ENCODE peak calls at places on chromosomes 6 and 20, in eight cellular contexts. T is left ventricle myocardium inferior; Q is activated CD8-positive, alpha-beta memory T cell treated with anti-CD3 and anti-CD28 coated beads for 4 hours; I is RWPE1; Z is GM03348; C is hepatic stellate cell; Y is body of pancreas; O is COLO829. B is an unnamed sample.

GRCh38 chr6:45132683-45133294 is 195.3 kb upstream of the RUNX2 start:
- DNase-seq in T (no peak), Q (no peak), I (no peak), Z (no peak), C (no peak), Y (no peak), O (no peak), B (no peak)

GRCh38 chr6:10373642-10374359 is 41.1 kb downstream of the TFAP2A start:
- DNase-seq in T (no peak), Q (no peak), I (no peak), Z (peak; percentile 50), C (no peak), Y (no peak), O (no peak), B (no peak)

GRCh38 chr6:29764422-29765196 is 41.4 kb downstream of the HLA-F start:
- DNase-seq in T (no peak), Q (no peak), I (no peak), Z (no peak), C (no peak), Y (no peak), O (no peak), B (no peak)

GRCh38 chr20:17854307-17854903 is 114.2 kb downstream of the SNX5 start:
- DNase-seq in T (peak; percentile 68), Q (no peak), I (peak; percentile 36), Z (peak; percentile 46), C (peak; percentile 71), Y (peak; percentile 76), O (peak; percentile 68), B (no peak)

GRCh38 chr20:25280574-25281535 is 33.0 kb downstream of the PYGB start:
- DNase-seq in T (peak; percentile 13), Q (no peak), I (no peak), Z (no peak), C (no peak), Y (peak; percentile 9), O (no peak), B (no peak)

GRCh38 chr20:34974246-34974645 is 18.6 kb downstream of the MYH7B start:
- DNase-seq in T (no peak), Q (no peak), I (no peak), Z (no peak), C (no peak), Y (no peak), O (no peak), B (no peak)

GRCh38 chr6:43976706-43977403 is 150.4 kb downstream of the MRPL14 start:
- DNase-seq in T (no peak), Q (no peak), I (no peak), Z (no peak), C (no peak), Y (no peak), O (no peak), B (no peak)

GRCh38 chr20:57272883-57273282 is 6.4 kb upstream of the BMP7 start:
- DNase-seq in T (no peak), Q (no peak), I (no peak), Z (no peak), C (no peak), Y (no peak), O (no peak), B (no peak)

GRCh38 chr6:16639689-16640480 is 121.4 kb downstream of the ATXN1 start:
- DNase-seq in T (no peak), Q (no peak), I (peak; percentile 80), Z (peak; percentile 77), C (peak; percentile 66), Y (no peak), O (peak; percentile 96), B (peak; percentile 49)

GRCh38 chr6:163383912-163384311 is 30.6 kb upstream of the QKI start:
- DNase-seq in T (no peak), Q (no peak), I (peak; percentile 53), Z (no peak), C (no peak), Y (no peak), O (no peak), B (no peak)

GRCh38 chr6:155224618-155225017 is 39.2 kb upstream of the CLDN20 start:
- DNase-seq in T (no peak), Q (no peak), I (no peak), Z (no peak), C (no peak), Y (no peak), O (no peak), B (no peak)

GRCh38 chr20:33172781-33173180 is 4.8 kb downstream of the BPIFA2 start:
- DNase-seq in T (no peak), Q (no peak), I (no peak), Z (no peak), C (no peak), Y (no peak), O (no peak), B (no peak)

GRCh38 chr6:71047401-71047800 is 90.5 kb upstream of the B3GAT2 start:
- DNase-seq in T (no peak), Q (no peak), I (no peak), Z (no peak), C (no peak), Y (no peak), O (no peak), B (no peak)

GRCh38 chr20:23652371-23652770 is 14.6 kb upstream of the CST3 start:
- DNase-seq in T (no peak), Q (no peak), I (no peak), Z (no peak), C (peak; percentile 36), Y (no peak), O (no peak), B (no peak)

GRCh38 chr6:166905013-166905412 is 51.3 kb downstream of the RNASET2 start:
- DNase-seq in T (no peak), Q (no peak), I (no peak), Z (no peak), C (no peak), Y (no peak), O (no peak), B (no peak)

GRCh38 chr6:121826156-121826810 is 390.8 kb downstream of the GJA1 start:
- DNase-seq in T (no peak), Q (no peak), I (peak; percentile 84), Z (peak; percentile 52), C (peak; percentile 10), Y (no peak), O (no peak), B (peak; percentile 61)

GRCh38 chr6:41367700-41368099 is 32.3 kb downstream of the NCR2 start:
- DNase-seq in T (peak; percentile 28), Q (no peak), I (peak; percentile 68), Z (peak; percentile 75), C (peak; percentile 63), Y (no peak), O (peak; percentile 76), B (peak; percentile 54)

GRCh38 chr6:57262491-57262890 is 40.4 kb upstream of the RAB23 start:
- DNase-seq in T (peak; percentile 74), Q (no peak), I (no peak), Z (peak; percentile 34), C (no peak), Y (peak; percentile 47), O (no peak), B (no peak)

GRCh38 chr6:159106627-159107241 is 61.9 kb upstream of the TAGAP start:
- DNase-seq in T (peak; percentile 68), Q (peak; percentile 84), I (peak; percentile 76), Z (peak; percentile 73), C (peak; percentile 52), Y (peak; percentile 67), O (peak; percentile 39), B (peak; percentile 59)

GRCh38 chr6:49909508-49910047 is 43.2 kb upstream of the CRISP1 start:
- DNase-seq in T (no peak), Q (no peak), I (no peak), Z (no peak), C (no peak), Y (no peak), O (no peak), B (no peak)

GRCh38 chr20:57030611-57031600 is 235.5 kb downstream of the BMP7 start:
- DNase-seq in T (no peak), Q (no peak), I (peak; percentile 71), Z (no peak), C (no peak), Y (no peak), O (peak; percentile 89), B (peak; percentile 95)

GRCh38 chr6:26223677-26224546 is 136.7 kb downstream of the HFE start:
- DNase-seq in T (peak; percentile 50), Q (no peak), I (peak; percentile 78), Z (peak; percentile 78), C (peak; percentile 79), Y (peak; percentile 47), O (peak; percentile 93), B (peak; percentile 83)

GRCh38 chr6:83708970-83709747 is at the start of gene SNAP91:
- DNase-seq in T (no peak), Q (no peak), I (no peak), Z (peak; percentile 6), C (no peak), Y (peak; percentile 27), O (no peak), B (no peak)

GRCh38 chr6:44177691-44178423 is 19.2 kb downstream of the CAPN11 start:
- DNase-seq in T (peak; percentile 78), Q (no peak), I (peak; percentile 45), Z (peak; percentile 86), C (peak; percentile 96), Y (peak; percentile 50), O (peak; percentile 51), B (no peak)

GRCh38 chr6:106254636-106255035 is 70.9 kb downstream of the ATG5 start:
- DNase-seq in T (no peak), Q (no peak), I (peak; percentile 19), Z (no peak), C (no peak), Y (no peak), O (no peak), B (no peak)

GRCh38 chr6:14074723-14075503 is 42.7 kb upstream of the CD83 start:
- DNase-seq in T (no peak), Q (no peak), I (peak; percentile 24), Z (peak; percentile 55), C (no peak), Y (no peak), O (peak; percentile 58), B (peak; percentile 55)

GRCh38 chr20:4112490-4113420 is 97.4 kb upstream of the RNF24 start:
- DNase-seq in T (peak; percentile 57), Q (no peak), I (no peak), Z (no peak), C (no peak), Y (peak; percentile 70), O (no peak), B (no peak)

B was measured in SJSA1.